ENCODE peak calls at places on chromosomes 5 and 9, in eight cellular contexts. One of them, this sample, is unnamed.

GRCh38 chr5:10668697-10669096 is 92.3 kb downstream of the DAP start:
- DNase-seq in gastrocnemius medialis: no peak
- DNase-seq in AG09309: no peak
- DNase-seq in PC-3: peak; percentile 75
- DNase-seq in HepG2: no peak
- DNase-seq in pancreas: no peak
- DNase-seq in GM12865: no peak
- DNase-seq in GM23338: no peak
- DNase-seq in this sample: no peak

GRCh38 chr5:59757442-59757841 is 136.1 kb downstream of the PDE4D start:
- DNase-seq in PC-3: peak; percentile 34
- DNase-seq in AG09309: no peak
- DNase-seq in HepG2: no peak
- DNase-seq in GM23338: peak; percentile 23
- DNase-seq in gastrocnemius medialis: no peak
- DNase-seq in pancreas: no peak
- DNase-seq in GM12865: no peak
- DNase-seq in this sample: no peak

GRCh38 chr5:43065384-43066230 is 25.5 kb upstream of the ANXA2R start:
- DNase-seq in GM12865: peak; percentile 77
- DNase-seq in HepG2: no peak
- DNase-seq in AG09309: no peak
- DNase-seq in pancreas: peak; percentile 73
- DNase-seq in gastrocnemius medialis: peak; percentile 29
- DNase-seq in GM23338: peak; percentile 17
- DNase-seq in PC-3: peak; percentile 54
- DNase-seq in this sample: peak; percentile 91

GRCh38 chr5:5165541-5166002 is 25.4 kb downstream of the ADAMTS16 start:
- DNase-seq in gastrocnemius medialis: no peak
- DNase-seq in PC-3: peak; percentile 67
- DNase-seq in GM23338: no peak
- DNase-seq in AG09309: peak; percentile 14
- DNase-seq in pancreas: no peak
- DNase-seq in GM12865: no peak
- DNase-seq in HepG2: no peak
- DNase-seq in this sample: no peak

GRCh38 chr5:146971401-146971800 is 92.8 kb upstream of the PPP2R2B start:
- DNase-seq in GM23338: no peak
- DNase-seq in PC-3: no peak
- DNase-seq in pancreas: no peak
- DNase-seq in GM12865: no peak
- DNase-seq in AG09309: no peak
- DNase-seq in HepG2: no peak
- DNase-seq in gastrocnemius medialis: no peak
- DNase-seq in this sample: no peak

GRCh38 chr5:14270212-14270702 is 127.1 kb downstream of the TRIO start:
- DNase-seq in GM12865: peak; percentile 68
- DNase-seq in gastrocnemius medialis: peak; percentile 40
- DNase-seq in pancreas: no peak
- DNase-seq in GM23338: peak; percentile 88
- DNase-seq in PC-3: peak; percentile 83
- DNase-seq in AG09309: no peak
- DNase-seq in HepG2: peak; percentile 72
- DNase-seq in this sample: no peak

GRCh38 chr9:98191615-98192502 is 578 bp downstream of the CORO2A start:
- DNase-seq in GM23338: peak; percentile 60
- DNase-seq in gastrocnemius medialis: no peak
- DNase-seq in PC-3: peak; percentile 9
- DNase-seq in GM12865: no peak
- DNase-seq in pancreas: peak; percentile 65
- DNase-seq in HepG2: no peak
- DNase-seq in AG09309: no peak
- DNase-seq in this sample: no peak

GRCh38 chr9:35568196-35568595 is 36.9 kb upstream of the TESK1 start:
- DNase-seq in pancreas: no peak
- DNase-seq in GM12865: no peak
- DNase-seq in gastrocnemius medialis: no peak
- DNase-seq in AG09309: no peak
- DNase-seq in GM23338: no peak
- DNase-seq in PC-3: no peak
- DNase-seq in HepG2: no peak
- DNase-seq in this sample: no peak

GRCh38 chr9:93295456-93296076 is 111.6 kb downstream of the WNK2 start:
- DNase-seq in GM12865: peak; percentile 12
- DNase-seq in pancreas: peak; percentile 54
- DNase-seq in HepG2: no peak
- DNase-seq in GM23338: no peak
- DNase-seq in AG09309: no peak
- DNase-seq in gastrocnemius medialis: no peak
- DNase-seq in PC-3: no peak
- DNase-seq in this sample: peak; percentile 53

GRCh38 chr5:79133121-79133656 is 21.6 kb downstream of the BHMT start:
- DNase-seq in HepG2: peak; percentile 7
- DNase-seq in PC-3: peak; percentile 72
- DNase-seq in gastrocnemius medialis: no peak
- DNase-seq in AG09309: no peak
- DNase-seq in GM23338: peak; percentile 71
- DNase-seq in pancreas: no peak
- DNase-seq in GM12865: peak; percentile 49
- DNase-seq in this sample: no peak

GRCh38 chr5:168598639-168599038 is 19.5 kb upstream of the PANK3 start:
- DNase-seq in GM23338: no peak
- DNase-seq in PC-3: no peak
- DNase-seq in HepG2: no peak
- DNase-seq in AG09309: no peak
- DNase-seq in pancreas: no peak
- DNase-seq in gastrocnemius medialis: no peak
- DNase-seq in GM12865: no peak
- DNase-seq in this sample: no peak

GRCh38 chr9:128102196-128102595 is 25.3 kb downstream of the PTGES2 start:
- DNase-seq in HepG2: no peak
- DNase-seq in PC-3: no peak
- DNase-seq in pancreas: no peak
- DNase-seq in GM12865: no peak
- DNase-seq in gastrocnemius medialis: no peak
- DNase-seq in AG09309: no peak
- DNase-seq in GM23338: no peak
- DNase-seq in this sample: no peak

GRCh38 chr5:132866342-132867045 is at the start of the genes GDF9 and UQCRQ:
- DNase-seq in AG09309: peak; percentile 99
- DNase-seq in HepG2: peak; percentile 100
- DNase-seq in pancreas: peak; percentile 89
- DNase-seq in GM23338: peak; percentile 100
- DNase-seq in PC-3: peak; percentile 97
- DNase-seq in gastrocnemius medialis: peak; percentile 95
- DNase-seq in GM12865: peak; percentile 99
- DNase-seq in this sample: peak; percentile 98

GRCh38 chr9:84501587-84501986 is 161.0 kb upstream of the SLC28A3 start:
- DNase-seq in HepG2: no peak
- DNase-seq in AG09309: no peak
- DNase-seq in PC-3: no peak
- DNase-seq in gastrocnemius medialis: no peak
- DNase-seq in pancreas: no peak
- DNase-seq in GM23338: no peak
- DNase-seq in GM12865: no peak
- DNase-seq in this sample: peak; percentile 81

GRCh38 chr9:132828201-132828770 is 49.8 kb downstream of the AK8 start:
- DNase-seq in AG09309: no peak
- DNase-seq in HepG2: no peak
- DNase-seq in PC-3: no peak
- DNase-seq in GM12865: no peak
- DNase-seq in gastrocnemius medialis: no peak
- DNase-seq in GM23338: no peak
- DNase-seq in pancreas: no peak
- DNase-seq in this sample: no peak

GRCh38 chr5:117809251-117809650 is 1179.1 kb downstream of the DTWD2 start:
- DNase-seq in GM12865: no peak
- DNase-seq in PC-3: no peak
- DNase-seq in pancreas: no peak
- DNase-seq in HepG2: no peak
- DNase-seq in GM23338: no peak
- DNase-seq in gastrocnemius medialis: no peak
- DNase-seq in AG09309: no peak
- DNase-seq in this sample: no peak

GRCh38 chr5:148224131-148224742 is 14.1 kb upstream of the MARCOL start:
- DNase-seq in HepG2: no peak
- DNase-seq in AG09309: peak; percentile 96
- DNase-seq in GM12865: no peak
- DNase-seq in PC-3: peak; percentile 95
- DNase-seq in pancreas: no peak
- DNase-seq in gastrocnemius medialis: no peak
- DNase-seq in GM23338: no peak
- DNase-seq in this sample: no peak

GRCh38 chr9:130090915-130091314 is 37.2 kb downstream of the GPR107 start:
- DNase-seq in GM12865: no peak
- DNase-seq in PC-3: no peak
- DNase-seq in GM23338: no peak
- DNase-seq in AG09309: no peak
- DNase-seq in gastrocnemius medialis: no peak
- DNase-seq in pancreas: peak; percentile 0
- DNase-seq in HepG2: no peak
- DNase-seq in this sample: no peak
- TF ChIP-seq CTCF in GM12865: no peak
- TF ChIP-seq CTCF in PC-3: no peak
- TF ChIP-seq CTCF in GM23338: no peak
- TF ChIP-seq CTCF in AG09309: no peak
- TF ChIP-seq CTCF in gastrocnemius medialis: no peak
- TF ChIP-seq CTCF in pancreas: no peak
- TF ChIP-seq CTCF in HepG2: no peak
- TF ChIP-seq CTCF in this sample: no peak

GRCh38 chr9:136942881-136943230 is 1.7 kb downstream of the FBXW5 start:
- DNase-seq in HepG2: no peak
- DNase-seq in gastrocnemius medialis: no peak
- DNase-seq in AG09309: no peak
- DNase-seq in PC-3: no peak
- DNase-seq in GM23338: no peak
- DNase-seq in pancreas: peak; percentile 57
- DNase-seq in GM12865: no peak
- DNase-seq in this sample: no peak
- H3K4me3 ChIP-seq in HepG2: no peak overlapping the region
- H3K4me3 ChIP-seq in gastrocnemius medialis: peak overlapping the region; percentile 79
- H3K4me3 ChIP-seq in AG09309: peak overlapping the region; percentile 97
- H3K4me3 ChIP-seq in PC-3: peak overlapping the region; percentile 71
- H3K4me3 ChIP-seq in GM23338: no peak overlapping the region
- H3K4me3 ChIP-seq in pancreas: no peak overlapping the region
- H3K4me3 ChIP-seq in GM12865: peak overlapping the region; percentile 94
- H3K4me3 ChIP-seq in this sample: peak overlapping the region; percentile 98

GRCh38 chr5:159294921-159295320 is 31.8 kb downstream of the UBLCP1 start:
- DNase-seq in PC-3: no peak
- DNase-seq in AG09309: no peak
- DNase-seq in gastrocnemius medialis: no peak
- DNase-seq in HepG2: no peak
- DNase-seq in pancreas: no peak
- DNase-seq in GM12865: no peak
- DNase-seq in GM23338: no peak
- DNase-seq in this sample: no peak
- TF ChIP-seq CTCF in PC-3: no peak
- TF ChIP-seq CTCF in AG09309: no peak
- TF ChIP-seq CTCF in gastrocnemius medialis: no peak
- TF ChIP-seq CTCF in HepG2: no peak
- TF ChIP-seq CTCF in pancreas: no peak
- TF ChIP-seq CTCF in GM12865: no peak
- TF ChIP-seq CTCF in GM23338: no peak
- TF ChIP-seq CTCF in this sample: no peak

GRCh38 chr9:137878957-137879555 is 1.5 kb downstream of the CACNA1B start:
- DNase-seq in GM12865: no peak
- DNase-seq in PC-3: no peak
- DNase-seq in GM23338: no peak
- DNase-seq in pancreas: no peak
- DNase-seq in AG09309: no peak
- DNase-seq in gastrocnemius medialis: no peak
- DNase-seq in HepG2: no peak
- DNase-seq in this sample: peak; percentile 70
- H3K4me3 ChIP-seq in GM12865: no peak overlapping the region
- H3K4me3 ChIP-seq in PC-3: no peak overlapping the region
- H3K4me3 ChIP-seq in GM23338: peak overlapping the region; percentile 56
- H3K4me3 ChIP-seq in pancreas: no peak overlapping the region
- H3K4me3 ChIP-seq in AG09309: no peak overlapping the region
- H3K4me3 ChIP-seq in gastrocnemius medialis: no peak overlapping the region
- H3K4me3 ChIP-seq in HepG2: no peak overlapping the region
- H3K4me3 ChIP-seq in this sample: peak overlapping the region; percentile 43

DNA sequence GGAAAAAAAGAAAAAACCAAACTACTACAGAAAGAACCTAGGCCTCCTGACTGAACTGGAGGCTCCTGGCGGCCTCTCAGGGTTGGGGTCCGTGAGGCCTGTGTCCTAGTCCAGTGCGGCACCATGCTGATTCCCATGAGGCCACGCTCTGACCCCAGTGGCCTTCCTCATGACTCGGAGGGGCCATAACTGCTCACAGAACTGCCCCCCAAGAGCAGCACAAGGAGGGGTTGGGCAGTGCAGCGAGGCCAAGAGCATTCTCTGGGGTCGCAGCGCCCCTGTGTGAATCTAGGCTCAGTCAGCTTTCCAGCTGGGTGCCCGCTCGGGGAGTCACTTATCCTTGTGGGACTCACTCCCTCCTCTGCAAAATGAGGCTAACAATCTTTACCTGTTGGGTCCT is 79.3 kb upstream of the FBXW11 start:
- DNase-seq in gastrocnemius medialis: no peak
- DNase-seq in AG09309: no peak
- DNase-seq in HepG2: no peak
- DNase-seq in GM23338: no peak
- DNase-seq in GM12865: no peak
- DNase-seq in PC-3: no peak
- DNase-seq in pancreas: no peak
- DNase-seq in this sample: no peak
- TF ChIP-seq CTCF in gastrocnemius medialis: no peak
- TF ChIP-seq CTCF in AG09309: no peak
- TF ChIP-seq CTCF in HepG2: no peak
- TF ChIP-seq CTCF in GM23338: no peak
- TF ChIP-seq CTCF in GM12865: no peak
- TF ChIP-seq CTCF in PC-3: no peak
- TF ChIP-seq CTCF in pancreas: no peak
- TF ChIP-seq CTCF in this sample: no peak

GRCh38 chr5:140322751-140323731 is 20.1 kb upstream of the PFDN1 start:
- DNase-seq in GM23338: peak; percentile 9
- DNase-seq in HepG2: peak; percentile 72
- DNase-seq in gastrocnemius medialis: no peak
- DNase-seq in pancreas: peak; percentile 67
- DNase-seq in GM12865: peak; percentile 46
- DNase-seq in PC-3: peak; percentile 93
- DNase-seq in AG09309: peak; percentile 69
- DNase-seq in this sample: peak; percentile 91
- H3K4me3 ChIP-seq in GM23338: no peak overlapping the region
- H3K4me3 ChIP-seq in HepG2: no peak overlapping the region
- H3K4me3 ChIP-seq in gastrocnemius medialis: no peak overlapping the region
- H3K4me3 ChIP-seq in pancreas: no peak overlapping the region
- H3K4me3 ChIP-seq in GM12865: no peak overlapping the region
- H3K4me3 ChIP-seq in PC-3: peak overlapping the region; percentile 22
- H3K4me3 ChIP-seq in AG09309: no peak overlapping the region
- H3K4me3 ChIP-seq in this sample: no peak overlapping the region